ENCODE peak calls at places on chromosomes 2 and 18, in four cellular contexts. E is WTC11, J is HepG2, F is K562. Z is an unnamed sample.

GRCh38 chr2:159249955-159250723 is 36.4 kb downstream of the WDSUB1 start:
- DNase-seq in E (no peak), J (no peak), F (no peak), Z (no peak)

GRCh38 chr18:7482342-7482741 is 84.8 kb upstream of the PTPRM start:
- DNase-seq in E (no peak), J (no peak), F (no peak), Z (no peak)

GRCh38 chr18:79715280-79715679 is 35.7 kb downstream of the CTDP1 start:
- DNase-seq in E (no peak), J (no peak), F (no peak), Z (no peak)

GRCh38 chr2:26672818-26673393 is 19.6 kb upstream of the KCNK3 start:
- DNase-seq in E (no peak), J (no peak), F (no peak), Z (no peak)

GRCh38 chr2:121066526-121066925 is 218.5 kb downstream of the TFCP2L1 start:
- DNase-seq in E (peak; percentile 36), J (no peak), F (no peak), Z (no peak)

GRCh38 chr2:47808614-47809013 is 25.7 kb downstream of the MSH6 start:
- DNase-seq in E (no peak), J (no peak), F (no peak), Z (no peak)

GRCh38 chr2:238523158-238524110 is 96.7 kb downstream of the ASB1 start:
- DNase-seq in E (peak; percentile 71), J (peak; percentile 93), F (no peak), Z (no peak)

GRCh38 chr2:100759901-100760300 is 60.0 kb upstream of the NPAS2 start:
- DNase-seq in E (no peak), J (no peak), F (no peak), Z (no peak)

GRCh38 chr18:35634376-35634775 is 52.8 kb downstream of the GALNT1 start:
- DNase-seq in E (no peak), J (no peak), F (no peak), Z (no peak)

GRCh38 chr18:35289293-35290069 is 548 bp downstream of the ZSCAN30 start:
- DNase-seq in E (peak; percentile 26), J (peak; percentile 4), F (peak; percentile 45), Z (peak; percentile 55)

GRCh38 chr18:26746284-26747130 is 119.0 kb downstream of the AQP4 start:
- DNase-seq in E (no peak), J (peak; percentile 10), F (no peak), Z (no peak)

GRCh38 chr2:55361465-55362189 is 58.0 kb downstream of the CCDC88A start:
- DNase-seq in E (no peak), J (no peak), F (no peak), Z (no peak)

GRCh38 chr2:189836644-189837043 is 52.4 kb downstream of the PMS1 start:
- DNase-seq in E (no peak), J (no peak), F (no peak), Z (peak; percentile 49)

GRCh38 chr18:12839057-12839525 is 44.9 kb downstream of the PTPN2 start:
- DNase-seq in E (no peak), J (no peak), F (no peak), Z (no peak)

GRCh38 chr2:233161730-233162129 is 89.7 kb upstream of the ATG16L1 start:
- DNase-seq in E (no peak), J (no peak), F (no peak), Z (no peak)

GRCh38 chr18:46712406-46712805 is 44.4 kb downstream of the ST8SIA5 start:
- DNase-seq in E (no peak), J (no peak), F (no peak), Z (no peak)

GRCh38 chr2:100965596-100965995 is 36.5 kb upstream of the RPL31 start:
- DNase-seq in E (no peak), J (no peak), F (no peak), Z (no peak)

GRCh38 chr2:157627594-157628281 is 926 bp downstream of the ACVR1C start:
- DNase-seq in E (peak; percentile 15), J (no peak), F (no peak), Z (peak; percentile 4)

GRCh38 chr2:11512431-11512830 is 21.4 kb upstream of the GREB1 start:
- DNase-seq in E (no peak), J (no peak), F (no peak), Z (no peak)

GRCh38 chr2:223043164-223043941 is 8.6 kb upstream of the KCNE4 start:
- DNase-seq in E (no peak), J (no peak), F (peak; percentile 58), Z (no peak)

GRCh38 chr2:239223330-239224248 is 177.2 kb downstream of the HDAC4 start:
- DNase-seq in E (no peak), J (peak; percentile 79), F (no peak), Z (no peak)

GRCh38 chr2:230170532-230170931 is 49.3 kb downstream of the SP110 start:
- DNase-seq in E (no peak), J (no peak), F (peak; percentile 25), Z (no peak)

GRCh38 chr2:1627628-1628371 is 116.5 kb downstream of the PXDN start:
- DNase-seq in E (no peak), J (no peak), F (no peak), Z (no peak)

GRCh38 chr2:238099709-238100048 is 461 bp upstream of the ESPNL start:
- DNase-seq in E (no peak), J (no peak), F (no peak), Z (no peak)

GRCh38 chr18:55221577-55221976 is 262.3 kb upstream of the CCDC68 start:
- DNase-seq in E (no peak), J (no peak), F (no peak), Z (no peak)

GRCh38 chr18:48841381-48842258 is 109.1 kb downstream of the SMAD7 start:
- DNase-seq in E (no peak), J (peak; percentile 27), F (peak; percentile 46), Z (no peak)

DNA sequence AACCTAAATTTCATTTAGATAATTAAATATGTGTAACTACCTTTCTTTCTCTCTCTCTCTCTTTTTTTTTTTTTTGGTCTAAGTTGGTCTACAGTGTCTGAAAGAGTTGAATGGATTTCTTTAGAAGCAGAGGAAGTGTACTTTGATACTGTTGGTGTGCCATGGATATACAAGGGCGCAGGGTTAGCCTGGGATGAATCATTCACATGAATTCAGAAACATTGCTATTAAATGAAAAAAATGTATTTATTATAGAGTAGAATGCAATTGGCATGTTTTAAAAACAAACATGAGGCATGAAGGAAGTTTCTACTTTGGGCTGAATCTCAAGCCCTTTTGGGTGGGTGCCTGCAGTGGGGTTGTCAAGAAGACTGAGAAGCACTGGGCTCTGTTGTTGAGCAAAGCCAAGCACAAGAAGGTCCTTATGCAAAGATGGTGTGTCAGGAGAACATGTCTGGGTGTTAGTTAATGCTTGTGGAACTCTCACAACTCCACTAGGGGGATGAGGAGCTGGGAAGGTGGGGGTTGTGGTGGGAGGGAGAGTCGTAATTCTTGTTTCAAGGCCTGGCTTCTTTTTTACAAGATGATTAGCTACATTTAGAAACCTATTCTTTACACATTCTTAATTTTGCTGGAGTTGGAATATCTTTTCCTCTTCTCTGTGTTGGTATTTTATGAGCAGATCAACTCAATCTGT is 57.9 kb downstream of the LYPD6 start:
- DNase-seq in E (no peak), J (no peak), F (no peak), Z (peak; percentile 76)
- TF ChIP-seq ELF4 in E (no peak), J (no peak), F (no peak), Z (no peak)

GRCh38 chr2:173750332-173750731 is 214.8 kb downstream of the SP3 start:
- DNase-seq in E (no peak), J (no peak), F (no peak), Z (peak; percentile 35)
- TF ChIP-seq ELF4 in E (no peak), J (no peak), F (no peak), Z (no peak)

GRCh38 chr2:227406177-227407031 is 18.7 kb upstream of the SCYGR1 start:
- DNase-seq in E (peak; percentile 59), J (peak; percentile 99), F (peak; percentile 65), Z (peak; percentile 77)
- TF ChIP-seq ELF4 in E (no peak), J (no peak), F (no peak), Z (no peak)

GRCh38 chr2:44079686-44080085 is 83.9 kb upstream of the LRPPRC start:
- DNase-seq in E (no peak), J (peak; percentile 28), F (no peak), Z (no peak)

GRCh38 chr2:44077942-44078511 is 82.2 kb upstream of the LRPPRC start:
- DNase-seq in E (no peak), J (no peak), F (no peak), Z (no peak)

GRCh38 chr2:44071454-44072046 is 75.8 kb upstream of the LRPPRC start:
- DNase-seq in E (no peak), J (no peak), F (no peak), Z (no peak)

GRCh38 chr2:44075536-44075935 is 79.7 kb upstream of the LRPPRC start:
- DNase-seq in E (no peak), J (peak; percentile 30), F (no peak), Z (no peak)
- TF ChIP-seq ELF4 in E (no peak), J (no peak), F (no peak), Z (no peak)

DNA sequence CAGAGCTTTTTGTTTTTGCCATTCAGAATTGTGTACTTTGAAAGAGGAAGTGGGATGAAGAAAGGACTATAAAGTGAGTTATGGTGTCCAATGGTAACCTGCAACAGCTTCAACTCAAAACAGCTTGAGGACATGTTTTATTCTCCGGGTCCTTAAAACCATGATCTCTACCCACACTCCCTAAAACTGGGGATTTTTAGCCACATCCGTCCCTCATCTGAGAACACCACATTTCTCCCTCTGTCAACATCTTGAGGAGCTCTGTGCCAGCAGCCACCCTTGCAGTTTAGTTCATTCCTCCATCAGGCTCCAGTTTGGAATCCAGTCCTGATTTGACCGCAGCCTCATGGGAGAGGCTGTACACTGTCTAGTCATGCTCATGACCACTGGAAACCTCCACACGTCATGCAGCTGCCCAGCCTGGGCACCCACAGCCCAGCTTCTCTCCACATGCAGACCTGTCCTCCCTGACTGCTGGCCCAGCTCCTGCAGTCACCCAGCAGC is 62.6 kb downstream of the C18orf63 start:
- DNase-seq in E (no peak), J (no peak), F (no peak), Z (no peak)
- TF ChIP-seq ELF4 in E (no peak), J (no peak), F (no peak), Z (no peak)

GRCh38 chr2:127174977-127175376 is 45.1 kb downstream of the CYP27C1 start:
- DNase-seq in E (no peak), J (no peak), F (no peak), Z (no peak)
- TF ChIP-seq ELF4 in E (no peak), J (no peak), F (no peak), Z (no peak)

DNA sequence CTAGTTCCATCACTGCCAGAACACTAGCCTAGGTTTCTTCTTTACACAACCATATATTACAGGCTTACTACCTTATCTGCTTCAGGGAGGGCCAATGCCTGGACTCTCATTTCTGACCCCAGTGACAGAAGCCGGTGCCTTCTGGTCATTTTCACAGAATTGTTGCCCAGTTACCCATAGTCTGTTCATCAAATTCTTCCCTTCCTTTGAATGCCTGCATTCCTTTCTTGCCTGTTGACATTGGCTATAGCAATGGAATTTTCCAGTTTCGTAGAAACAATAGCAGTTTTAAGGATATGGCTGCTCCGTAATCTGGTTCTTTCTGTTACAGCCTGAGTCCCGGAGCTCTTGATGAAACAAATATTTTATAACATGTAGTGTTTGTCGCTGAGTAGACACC is 13.1 kb upstream of the LCLAT1 start:
- DNase-seq in E (no peak), J (peak; percentile 47), F (no peak), Z (no peak)
- TF ChIP-seq ELF4 in E (no peak), J (no peak), F (no peak), Z (no peak)